ENCODE peak calls at places on chromosomes 16 and 17, in nine cellular contexts. R, W, H, G, I, B, K, V and F are unnamed samples.

GRCh38 chr17:81878294-81878693 is 7.2 kb upstream of the ARHGDIA start:
- DNase-seq in G (no peak), V (no peak), R (no peak), B (no peak), I (no peak), K (no peak), H (no peak), W (no peak), F (no peak)

GRCh38 chr17:1693339-1693738 is 8.7 kb upstream of the PRPF8 start:
- DNase-seq in G (no peak), V (no peak), I (no peak), W (no peak), H (no peak), K (no peak), B (no peak), R (no peak), F (no peak)

GRCh38 chr16:14434860-14435259 is 195.2 kb downstream of the PARN start:
- DNase-seq in B (no peak), I (no peak), H (no peak), V (no peak), R (no peak), G (no peak), K (no peak), W (no peak), F (no peak)

GRCh38 chr16:78930561-78930960 is 670.0 kb downstream of the MAF start:
- DNase-seq in R (no peak), H (no peak), G (no peak), V (peak; percentile 3), W (no peak), K (no peak), I (no peak), B (no peak), F (no peak)

GRCh38 chr16:4212934-4213296 is 29.0 kb downstream of the SRL start:
- DNase-seq in I (peak; percentile 21), V (no peak), R (peak; percentile 37), W (no peak), H (no peak), G (no peak), K (no peak), B (peak; percentile 71), F (no peak)

GRCh38 chr16:23318639-23319038 is 16.5 kb downstream of the SCNN1B start:
- DNase-seq in B (no peak), G (no peak), H (peak; percentile 87), K (no peak), V (no peak), W (peak; percentile 76), R (no peak), I (no peak), F (no peak)

GRCh38 chr17:39939588-39940419 is 12.3 kb downstream of the LRRC3C start:
- DNase-seq in I (peak; percentile 75), R (no peak), K (no peak), V (peak; percentile 12), W (no peak), B (peak; percentile 96), G (no peak), H (no peak), F (peak; percentile 86)

GRCh38 chr17:55702150-55702549 is 20.5 kb downstream of the TMEM100 start:
- DNase-seq in V (no peak), W (no peak), I (no peak), B (no peak), G (no peak), R (no peak), K (no peak), H (no peak), F (no peak)

GRCh38 chr17:35947156-35947585 is 3.7 kb upstream of the LYZL6 start:
- DNase-seq in W (no peak), I (peak; percentile 52), K (no peak), R (no peak), H (peak; percentile 33), B (peak; percentile 32), V (peak; percentile 53), G (no peak), F (peak; percentile 63)

GRCh38 chr17:10879110-10879509 is 41.2 kb upstream of the PIRT start:
- DNase-seq in I (peak; percentile 2), W (no peak), V (peak; percentile 8), K (peak; percentile 53), G (no peak), H (no peak), R (no peak), B (no peak), F (peak; percentile 7)

GRCh38 chr17:55005520-55005919 is 37.0 kb downstream of the STXBP4 start:
- DNase-seq in B (peak; percentile 32), G (no peak), H (no peak), R (no peak), V (no peak), K (no peak), W (no peak), I (peak; percentile 34), F (peak; percentile 56)

GRCh38 chr17:2070241-2071023 is 15.5 kb downstream of the HIC1 start:
- DNase-seq in B (no peak), W (no peak), R (no peak), H (no peak), V (no peak), K (no peak), I (no peak), G (peak; percentile 44), F (peak; percentile 97)

GRCh38 chr17:77352996-77353395 is 212.2 kb downstream of the SEC14L1 start:
- DNase-seq in R (no peak), K (no peak), V (no peak), B (no peak), I (no peak), H (peak; percentile 24), W (no peak), G (no peak), F (no peak)

GRCh38 chr17:63431939-63432804 is 13.9 kb downstream of the CYB561 start:
- DNase-seq in R (no peak), G (no peak), W (peak; percentile 64), K (no peak), B (peak; percentile 22), I (peak; percentile 67), H (no peak), V (no peak), F (no peak)

GRCh38 chr16:74724820-74725549 is 24.3 kb upstream of the MLKL start:
- DNase-seq in W (no peak), K (peak; percentile 94), I (peak; percentile 56), R (peak; percentile 70), H (no peak), G (no peak), V (no peak), B (peak; percentile 29), F (no peak)

GRCh38 chr17:17126131-17127110 is 79.7 kb downstream of the PLD6 start:
- DNase-seq in V (no peak), B (no peak), G (no peak), I (no peak), K (no peak), H (no peak), R (no peak), W (no peak), F (no peak)

GRCh38 chr17:73343168-73343634 is 31.4 kb upstream of the CDC42EP4 start:
- DNase-seq in W (no peak), G (peak; percentile 85), I (peak; percentile 89), H (no peak), V (peak; percentile 51), K (peak; percentile 90), B (peak; percentile 75), R (no peak), F (no peak)

GRCh38 chr16:16992986-16993783 is 477.6 kb downstream of the XYLT1 start:
- DNase-seq in G (no peak), W (no peak), R (no peak), V (no peak), I (no peak), B (no peak), H (no peak), K (no peak), F (peak; percentile 37)

GRCh38 chr16:87068751-87069150 is 248.4 kb downstream of the C16orf95 start:
- DNase-seq in K (no peak), H (no peak), V (no peak), W (no peak), G (no peak), I (no peak), R (no peak), B (no peak), F (no peak)

GRCh38 chr17:69235338-69236058 is 6.9 kb upstream of the ABCA10 start:
- DNase-seq in R (peak; percentile 28), B (peak; percentile 84), W (peak; percentile 67), V (peak; percentile 82), K (peak; percentile 77), G (peak; percentile 86), H (peak; percentile 81), I (peak; percentile 94), F (peak; percentile 90)
- TF ChIP-seq CTCF in R (peak; percentile 80), B (peak; percentile 83), W (peak; percentile 70), V (peak; percentile 69), K (peak; percentile 92), G (peak; percentile 45), H (peak; percentile 61), I (peak; percentile 81), F (peak; percentile 74)

GRCh38 chr17:74746922-74747321 is 1.5 kb upstream of the NHERF1 start:
- DNase-seq in G (peak; percentile 23), V (peak; percentile 17), W (no peak), R (no peak), H (no peak), B (no peak), K (no peak), I (no peak), F (no peak)
- H3K4me3 ChIP-seq in G (no peak overlapping the region), V (no peak overlapping the region), W (no peak overlapping the region), R (no peak overlapping the region), H (no peak overlapping the region), B (no peak overlapping the region), K (no peak overlapping the region), I (no peak overlapping the region), F (no peak overlapping the region)

GRCh38 chr16:52389045-52389444 is 157.9 kb downstream of the TOX3 start:
- DNase-seq in I (no peak), R (no peak), B (no peak), H (no peak), W (no peak), K (no peak), V (no peak), G (no peak), F (no peak)
- TF ChIP-seq CTCF in I (no peak), R (no peak), B (no peak), H (no peak), W (no peak), K (no peak), V (no peak), G (no peak), F (no peak)

GRCh38 chr17:67378444-67379250 is 1.6 kb downstream of the PITPNC1 start:
- DNase-seq in G (peak; percentile 81), H (peak; percentile 71), V (peak; percentile 81), R (no peak), K (peak; percentile 73), B (peak; percentile 84), I (peak; percentile 86), W (peak; percentile 89), F (peak; percentile 89)

GRCh38 chr17:67376892-67377726 is at the start of gene PITPNC1:
- DNase-seq in W (peak; percentile 94), V (peak; percentile 92), G (peak; percentile 84), R (no peak), K (peak; percentile 91), H (peak; percentile 86), B (peak; percentile 83), I (peak; percentile 90), F (peak; percentile 95)

GRCh38 chr17:67381925-67382257 is 4.8 kb downstream of the PITPNC1 start:
- DNase-seq in K (no peak), H (no peak), V (no peak), R (no peak), B (no peak), W (no peak), G (no peak), I (no peak), F (no peak)

GRCh38 chr17:67377727-67378443 is 804 bp downstream of the PITPNC1 start:
- DNase-seq in G (peak; percentile 55), V (peak; percentile 64), K (peak; percentile 63), R (no peak), H (peak; percentile 57), B (no peak), W (peak; percentile 83), I (peak; percentile 56), F (peak; percentile 66)

GRCh38 chr17:67379251-67379630 is 2.2 kb downstream of the PITPNC1 start:
- DNase-seq in W (no peak), H (no peak), I (no peak), G (no peak), K (no peak), V (no peak), B (no peak), R (no peak), F (no peak)
- H3K4me3 ChIP-seq in W (peak overlapping the region; percentile 87), H (no peak overlapping the region), I (peak overlapping the region; percentile 85), G (peak overlapping the region; percentile 88), K (peak overlapping the region; percentile 90), V (no peak overlapping the region), B (peak overlapping the region; percentile 41), R (peak overlapping the region; percentile 91), F (peak overlapping the region; percentile 63)